ENCODE peak calls at places on chromosome 18, in four cellular contexts. F, H, X and W are unnamed samples.

GRCh38 chr18:13611058-13611615 is 115.2 kb downstream of the FAM210A start:
- DNase-seq in F (no peak), H (no peak), X (peak; percentile 75), W (no peak)

GRCh38 chr18:46946656-46947282 is 29.4 kb downstream of the KATNAL2 start:
- DNase-seq in F (peak; percentile 78), H (peak; percentile 83), X (peak; percentile 92), W (peak; percentile 28)

GRCh38 chr18:63197246-63197791 is 122.2 kb downstream of the BCL2 start:
- DNase-seq in F (no peak), H (no peak), X (no peak), W (no peak)

GRCh38 chr18:11909597-11910026 is 1.5 kb upstream of the MPPE1 start:
- DNase-seq in F (no peak), H (peak; percentile 21), X (peak; percentile 57), W (no peak)

GRCh38 chr18:36012891-36013290 is 40.4 kb downstream of the RMP24 start:
- DNase-seq in F (no peak), H (no peak), X (no peak), W (no peak)

GRCh38 chr18:73431620-73432019 is 563.8 kb upstream of the NETO1 start:
- DNase-seq in F (no peak), H (no peak), X (no peak), W (no peak)

GRCh38 chr18:45619826-45620201 is 4.5 kb downstream of the SLC14A2 start:
- DNase-seq in F (no peak), H (no peak), X (no peak), W (no peak)

GRCh38 chr18:76346490-76347130 is 148.4 kb downstream of the ZNF516 start:
- DNase-seq in F (no peak), H (no peak), X (no peak), W (no peak)

GRCh38 chr18:60826346-60826745 is 453.8 kb upstream of the MC4R start:
- DNase-seq in F (no peak), H (no peak), X (no peak), W (no peak)

GRCh38 chr18:79770826-79771225 is 26.9 kb upstream of the KCNG2 start:
- DNase-seq in F (no peak), H (no peak), X (no peak), W (no peak)

GRCh38 chr18:70365361-70365760 is 76.5 kb downstream of the SOCS6 start:
- DNase-seq in F (no peak), H (no peak), X (no peak), W (no peak)

GRCh38 chr18:28432350-28432749 is 255.4 kb upstream of the CDH2 start:
- DNase-seq in F (no peak), H (no peak), X (no peak), W (no peak)

GRCh38 chr18:57586243-57587049 is at the start of gene FECH:
- DNase-seq in F (peak; percentile 55), H (peak; percentile 81), X (peak; percentile 96), W (peak; percentile 63)

GRCh38 chr18:25055076-25055475 is 296.9 kb downstream of the ZNF521 start:
- DNase-seq in F (no peak), H (no peak), X (peak; percentile 29), W (no peak)

GRCh38 chr18:9612215-9612830 is 2.0 kb downstream of the PPP4R1 start:
- DNase-seq in F (peak; percentile 14), H (peak; percentile 53), X (peak; percentile 56), W (peak; percentile 49)